ENCODE peak calls at places on chromosome 17, in six cellular contexts. E, O, D, W, B and X are unnamed samples.

GRCh38 chr17:80785477-80786178 is 206.0 kb upstream of the CHMP6 start:
- DNase-seq in E (no peak), W (no peak), D (no peak), B (no peak), O (no peak), X (peak)

GRCh38 chr17:17741346-17742023 is 60.2 kb downstream of the RAI1 start:
- DNase-seq in B (no peak), D (no peak), W (no peak), O (no peak), E (no peak), X (no peak)

GRCh38 chr17:41539979-41540701 is 12.0 kb upstream of the KRT19 start:
- DNase-seq in D (no peak), W (no peak), E (peak), O (no peak), B (no peak), X (no peak)

GRCh38 chr17:80832266-80832676 is 159.4 kb upstream of the CHMP6 start:
- DNase-seq in O (peak), B (peak), E (no peak), D (peak), W (no peak), X (peak)

GRCh38 chr17:36183001-36183810 is 6.8 kb upstream of the TBC1D3B start:
- DNase-seq in B (peak), O (peak), W (peak), E (peak), D (peak), X (peak)

GRCh38 chr17:16470302-16470701 is 21.7 kb downstream of the LRRC75A start:
- DNase-seq in D (no peak), E (no peak), W (no peak), O (no peak), B (no peak), X (no peak)

GRCh38 chr17:34177642-34178041 is 77.4 kb upstream of the CCL2 start:
- DNase-seq in E (no peak), D (no peak), O (no peak), B (no peak), W (no peak), X (no peak)

GRCh38 chr17:52306314-52306713 is 147.8 kb upstream of the CA10 start:
- DNase-seq in D (no peak), B (no peak), W (no peak), O (no peak), E (no peak), X (no peak)

GRCh38 chr17:61248399-61248798 is 151.2 kb upstream of the TBX2 start:
- DNase-seq in W (no peak), D (no peak), E (peak), B (peak), O (peak), X (no peak)

DNA sequence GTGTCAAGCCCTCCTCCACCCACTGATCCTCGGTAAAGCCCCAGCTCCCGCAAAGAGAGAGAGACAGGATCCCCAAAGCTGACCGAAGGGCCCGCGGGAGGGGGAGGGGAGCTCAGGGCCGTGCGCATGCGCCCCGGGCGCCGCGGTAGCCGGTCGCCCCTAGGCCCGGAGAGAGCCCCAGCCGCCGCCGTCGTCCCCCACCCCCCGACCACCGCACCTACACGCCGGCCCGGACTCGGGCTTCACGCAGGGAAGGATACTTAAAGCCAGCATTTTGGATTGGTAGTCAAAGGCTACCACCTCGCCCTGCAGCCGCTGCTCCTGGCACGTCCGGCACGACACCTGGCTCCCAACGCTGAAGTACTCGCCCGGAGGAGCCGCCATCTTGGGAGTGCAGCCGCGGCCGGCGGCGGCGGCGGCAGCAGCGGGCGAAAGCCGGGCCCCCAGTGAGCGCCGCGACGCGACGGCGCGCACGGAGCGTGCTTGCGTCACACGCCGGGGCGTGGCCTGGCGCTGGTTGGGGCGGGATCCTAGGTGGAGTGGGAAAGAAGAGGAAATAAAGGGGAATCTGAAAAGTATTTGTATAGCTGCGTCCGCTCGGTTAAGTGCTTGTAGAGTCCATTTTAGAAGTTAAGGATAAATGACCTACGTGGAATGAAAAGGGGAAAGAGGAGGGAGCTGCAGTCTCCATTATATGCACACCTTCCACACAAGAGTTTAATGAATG is at the start of gene LSM12:
- DNase-seq in E (peak), O (peak), W (peak), D (peak), B (peak), X (peak)
- TF ChIP-seq POLR2A in E (peak), O (peak), W (peak), D (peak), B (peak), X (peak)

DNA sequence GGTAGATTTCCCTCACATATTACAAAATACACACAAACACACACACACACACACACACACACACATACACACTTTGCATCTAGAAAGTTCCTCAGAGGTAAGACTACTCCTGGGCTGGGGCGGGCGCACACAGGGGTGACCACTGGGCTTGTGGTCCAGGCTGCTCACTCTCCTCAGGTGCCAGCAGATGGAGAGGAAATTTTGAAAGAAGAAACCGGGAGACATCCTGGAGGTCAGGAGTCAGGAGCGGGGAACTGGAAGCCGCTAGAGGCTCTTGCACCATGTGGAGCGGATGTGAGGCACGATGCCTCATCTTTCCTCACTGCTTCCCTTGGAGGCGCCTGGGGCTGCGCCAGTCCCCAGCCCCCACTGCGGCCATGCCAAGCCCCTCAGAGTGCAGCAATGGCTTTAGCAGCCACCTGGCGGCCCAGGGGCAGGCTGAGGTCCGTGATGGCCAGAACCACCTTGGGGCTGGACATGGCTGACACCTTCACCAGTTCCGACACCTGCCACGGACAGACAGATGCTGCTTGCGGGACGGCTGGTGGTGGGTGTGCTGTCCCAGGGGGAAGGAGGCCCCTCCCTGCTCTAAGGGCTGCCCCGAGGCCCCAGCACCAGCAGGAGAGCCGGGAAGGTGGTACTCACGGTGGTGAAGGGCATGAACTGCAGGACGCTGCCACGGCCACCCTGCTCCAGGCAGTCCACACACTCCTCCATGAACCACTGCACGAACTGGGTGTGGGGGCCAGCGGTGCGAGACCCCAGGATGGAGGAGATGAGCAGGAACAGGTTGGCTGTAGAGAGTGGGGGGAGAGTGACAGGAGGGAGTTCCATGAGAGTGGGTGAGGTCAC is 4.1 kb downstream of the CSF3 start:
- DNase-seq in B (no peak), E (no peak), W (no peak), O (no peak), D (no peak), X (peak)
- TF ChIP-seq POLR2A in B (no peak), E (no peak), W (no peak), O (no peak), D (no peak), X (no peak)

GRCh38 chr17:46030752-46031151 is 31.7 kb downstream of the STH start:
- DNase-seq in W (no peak), E (no peak), O (no peak), B (no peak), D (no peak), X (no peak)
- TF ChIP-seq POLR2A in W (no peak), E (no peak), O (no peak), B (no peak), D (no peak), X (no peak)

DNA sequence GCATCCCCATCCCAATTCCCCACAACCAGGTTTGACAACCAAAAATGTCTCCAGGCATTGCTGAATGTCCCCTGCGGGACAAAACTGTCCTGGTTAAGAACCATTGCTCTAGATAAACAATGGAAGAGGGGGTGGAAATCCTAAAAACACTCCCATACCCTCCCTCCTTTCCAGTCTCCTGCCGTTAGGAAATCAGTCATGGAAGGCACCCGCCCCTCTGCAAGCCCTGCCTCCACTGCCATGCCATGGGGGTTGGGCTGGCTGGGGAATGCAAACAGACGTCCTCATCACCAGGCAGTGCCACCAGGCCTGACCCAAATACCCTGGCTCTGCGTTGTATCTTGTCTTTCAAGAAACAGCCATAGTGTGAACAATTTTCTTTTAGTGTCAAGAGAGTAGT is 57.5 kb downstream of the CYTH1 start:
- DNase-seq in O (no peak), D (peak), W (no peak), B (no peak), E (no peak), X (no peak)
- TF ChIP-seq POLR2A in O (no peak), D (no peak), W (no peak), B (no peak), E (no peak), X (no peak)

DNA sequence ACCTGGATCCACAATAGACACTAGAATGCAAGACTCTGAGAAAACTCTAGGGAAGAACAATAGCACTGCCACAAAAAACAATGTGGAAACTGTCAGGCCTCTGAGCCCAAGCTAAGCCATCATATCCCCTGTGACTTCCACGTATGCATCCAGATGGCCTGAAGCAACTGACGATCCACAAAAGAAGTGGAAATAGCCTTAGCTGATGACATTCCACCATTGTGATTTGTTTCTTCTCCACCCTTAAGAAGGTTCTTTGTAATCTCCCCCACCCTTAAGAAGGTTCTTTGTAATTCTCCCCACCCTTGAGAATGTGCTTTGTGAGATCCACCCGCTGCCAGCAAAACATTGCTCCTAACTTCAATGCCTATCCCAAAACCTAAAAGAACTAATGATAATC is 39.2 kb upstream of the TNRC6C start:
- DNase-seq in B (no peak), E (no peak), W (no peak), O (no peak), D (no peak), X (no peak)
- TF ChIP-seq POLR2A in B (no peak), E (no peak), W (no peak), O (no peak), D (no peak), X (no peak)

GRCh38 chr17:78884148-78884870 is 18.7 kb downstream of the CEP295NL start:
- DNase-seq in B (no peak), O (no peak), D (no peak), W (no peak), E (no peak), X (no peak)

GRCh38 chr17:78882546-78883089 is 20.4 kb downstream of the CEP295NL start:
- DNase-seq in B (no peak), O (no peak), W (no peak), E (no peak), D (peak), X (no peak)

GRCh38 chr17:78883533-78884131 is 19.4 kb downstream of the CEP295NL start:
- DNase-seq in B (peak), O (peak), W (peak), D (peak), E (peak), X (peak)

GRCh38 chr17:78884876-78885667 is 17.9 kb downstream of the CEP295NL start:
- DNase-seq in W (no peak), B (no peak), E (no peak), D (no peak), O (no peak), X (no peak)

DNA sequence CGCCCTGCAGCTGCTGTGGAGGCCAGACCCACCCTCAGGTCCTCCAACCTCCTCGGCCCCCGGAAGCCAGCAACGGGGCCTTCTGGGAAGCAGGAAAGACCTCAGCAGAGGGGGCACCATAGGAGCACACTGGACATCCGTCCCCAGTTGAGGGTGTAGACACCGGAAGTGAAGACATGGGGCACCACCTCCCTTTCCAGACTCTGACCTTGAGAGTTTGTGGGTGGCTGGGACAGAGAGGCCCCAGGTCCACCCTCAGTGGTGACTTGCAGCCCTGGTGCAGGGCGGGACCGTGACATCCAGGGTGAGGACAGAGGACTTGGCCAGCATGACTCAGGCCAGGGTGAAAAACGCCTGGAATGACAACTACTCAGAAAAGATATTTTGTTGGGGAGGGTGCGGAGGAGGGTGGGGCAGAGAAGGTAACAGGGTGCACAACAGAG is 19.9 kb downstream of the CEP295NL start:
- DNase-seq in D (peak), W (peak), O (peak), B (peak), E (peak), X (peak)
- TF ChIP-seq POLR2A in D (no peak), W (no peak), O (no peak), B (no peak), E (peak), X (no peak)

DNA sequence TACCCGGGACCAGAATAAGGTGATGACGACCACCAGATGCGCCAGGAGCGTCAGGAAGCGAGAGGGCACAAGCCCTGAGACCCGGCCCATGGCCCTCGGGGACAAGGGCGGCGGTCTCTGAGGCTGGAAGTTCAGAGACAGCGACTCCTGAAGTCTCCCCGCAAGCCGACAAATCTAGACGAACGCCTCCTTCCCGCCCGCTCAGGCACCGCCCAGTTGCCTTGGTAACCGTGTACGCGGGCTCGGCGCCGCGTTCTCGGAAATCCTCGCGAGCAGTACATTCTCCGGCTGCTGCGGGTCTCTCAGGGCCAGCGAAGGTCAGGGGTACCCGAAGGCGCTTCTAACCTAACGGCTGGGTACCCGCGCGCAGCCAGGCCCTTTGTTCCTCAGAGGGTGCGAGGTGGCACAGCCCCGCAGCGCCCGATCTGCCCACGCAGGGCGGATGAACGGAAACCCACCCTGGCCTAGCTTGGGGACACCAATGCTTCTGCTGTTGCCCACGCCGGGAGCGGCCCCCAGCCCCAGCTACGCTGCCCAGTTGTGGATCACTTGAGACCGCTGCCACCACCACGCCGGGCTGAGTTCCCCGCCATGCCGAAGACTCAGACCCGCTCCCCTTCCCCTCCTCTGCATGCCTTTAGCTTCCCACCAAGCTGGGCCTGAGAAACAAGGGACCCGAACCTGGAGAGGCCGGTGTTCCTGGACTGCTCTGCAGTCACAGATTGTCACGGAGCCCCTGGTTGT is at the start of gene TMEM107:
- DNase-seq in B (peak), D (peak), W (peak), O (peak), E (peak), X (peak)
- TF ChIP-seq POLR2A in B (peak), D (no peak), W (peak), O (peak), E (peak), X (peak)